ENCODE peak calls at places on chromosomes 3 and 15, in seven cellular contexts. D is IMR-90, E is H9, S is mesendoderm, U is H1, H is neuronal stem cell, R is trophoblast cell. Z is an unnamed sample.

GRCh38 chr15:39597751-39598185 is 16.9 kb downstream of the THBS1 start:
- DNase-seq in D (peak), E (no peak), S (no peak), U (no peak), H (no peak), R (no peak), Z (peak)

GRCh38 chr15:27412413-27412812 is 441.4 kb downstream of the GABRG3 start:
- DNase-seq in D (no peak), E (peak), S (no peak), U (no peak), H (no peak), R (no peak), Z (no peak)

GRCh38 chr3:32220006-32220405 is 18.5 kb upstream of the CMTM8 start:
- DNase-seq in D (no peak), E (no peak), S (no peak), U (no peak), H (no peak), R (peak), Z (no peak)

GRCh38 chr3:175150812-175151411 is 291.8 kb downstream of the NAALADL2 start:
- DNase-seq in D (peak), E (no peak), S (peak), U (no peak), H (no peak), R (peak), Z (no peak)

GRCh38 chr3:47113669-47114365 is 50.1 kb downstream of the SETD2 start:
- DNase-seq in D (peak), E (no peak), S (peak), U (no peak), H (no peak), R (no peak), Z (peak)

GRCh38 chr15:54681578-54681977 is 515.2 kb downstream of the RSL24D1 start:
- DNase-seq in D (no peak), E (no peak), S (no peak), U (no peak), H (no peak), R (no peak), Z (no peak)

GRCh38 chr15:62850791-62851291 is 191.7 kb upstream of the TPM1 start:
- DNase-seq in D (peak), E (no peak), S (peak), U (peak), H (peak), R (peak), Z (peak)

GRCh38 chr15:33737687-33738606 is 230.3 kb upstream of the CHRM5 start:
- DNase-seq in D (peak), E (peak), S (peak), U (peak), H (peak), R (peak), Z (peak)

GRCh38 chr15:41891226-41891625 is 2.6 kb downstream of the SPTBN5 start:
- DNase-seq in D (no peak), E (no peak), S (no peak), U (no peak), H (no peak), R (no peak), Z (no peak)

GRCh38 chr3:141326626-141327025 is 41.7 kb upstream of the ZBTB38 start:
- DNase-seq in D (no peak), E (no peak), S (no peak), U (no peak), H (no peak), R (no peak), Z (no peak)

GRCh38 chr3:50388021-50388719 is 28.8 kb upstream of the TMEM115 start:
- DNase-seq in D (no peak), E (peak), S (peak), U (no peak), H (no peak), R (no peak), Z (peak)

GRCh38 chr15:87567399-87567798 is 689.1 kb downstream of the NTRK3 start:
- DNase-seq in D (no peak), E (no peak), S (no peak), U (no peak), H (no peak), R (no peak), Z (no peak)

GRCh38 chr15:84398763-84399701 is 163.5 kb downstream of the GOLGA6L4 start:
- DNase-seq in D (no peak), E (peak), S (no peak), U (no peak), H (no peak), R (no peak), Z (no peak)

GRCh38 chr3:114775395-114775794 is 371.7 kb downstream of the ZBTB20 start:
- DNase-seq in D (peak), E (no peak), S (no peak), U (no peak), H (no peak), R (no peak), Z (peak)

GRCh38 chr3:71438904-71439303 is 144.6 kb downstream of the FOXP1 start:
- DNase-seq in D (no peak), E (no peak), S (no peak), U (no peak), H (no peak), R (no peak), Z (no peak)

GRCh38 chr3:71443332-71443731 is 140.2 kb downstream of the FOXP1 start:
- DNase-seq in D (no peak), E (no peak), S (no peak), U (no peak), H (no peak), R (no peak), Z (no peak)

GRCh38 chr3:71441925-71442620 is 141.5 kb downstream of the FOXP1 start:
- DNase-seq in D (no peak), E (no peak), S (no peak), U (no peak), H (no peak), R (no peak), Z (no peak)

GRCh38 chr3:71442648-71443047 is 140.9 kb downstream of the FOXP1 start:
- DNase-seq in D (no peak), E (no peak), S (no peak), U (no peak), H (no peak), R (no peak), Z (no peak)

GRCh38 chr3:71441217-71441924 is 142.2 kb downstream of the FOXP1 start:
- DNase-seq in D (no peak), E (no peak), S (no peak), U (no peak), H (no peak), R (no peak), Z (no peak)
- H3K27ac ChIP-seq in D (no peak), E (no peak), S (no peak), U (no peak), H (no peak), R (no peak), Z (no peak)

DNA sequence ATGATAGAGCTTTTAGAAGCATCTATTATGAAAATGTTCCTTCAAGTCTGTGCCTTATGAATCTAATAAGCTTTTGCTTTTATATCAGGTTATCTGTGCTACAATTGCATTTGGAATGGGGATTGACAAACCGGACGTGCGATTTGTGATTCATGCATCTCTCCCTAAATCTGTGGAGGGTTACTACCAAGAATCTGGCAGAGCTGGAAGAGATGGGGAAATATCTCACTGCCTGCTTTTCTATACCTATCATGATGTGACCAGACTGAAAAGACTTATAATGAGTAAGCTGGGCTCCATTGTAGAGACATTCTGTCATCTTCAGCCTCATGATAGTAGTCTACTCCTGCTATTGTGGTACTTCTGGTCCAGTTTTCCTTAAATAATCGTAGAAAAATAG is 73.4 kb downstream of the BLM start:
- DNase-seq in D (no peak), E (no peak), S (no peak), U (no peak), H (no peak), R (no peak), Z (no peak)
- H3K23ac ChIP-seq in D (no peak), E (no peak), S (no peak), U (no peak), H (no peak), R (no peak), Z (no peak)

DNA sequence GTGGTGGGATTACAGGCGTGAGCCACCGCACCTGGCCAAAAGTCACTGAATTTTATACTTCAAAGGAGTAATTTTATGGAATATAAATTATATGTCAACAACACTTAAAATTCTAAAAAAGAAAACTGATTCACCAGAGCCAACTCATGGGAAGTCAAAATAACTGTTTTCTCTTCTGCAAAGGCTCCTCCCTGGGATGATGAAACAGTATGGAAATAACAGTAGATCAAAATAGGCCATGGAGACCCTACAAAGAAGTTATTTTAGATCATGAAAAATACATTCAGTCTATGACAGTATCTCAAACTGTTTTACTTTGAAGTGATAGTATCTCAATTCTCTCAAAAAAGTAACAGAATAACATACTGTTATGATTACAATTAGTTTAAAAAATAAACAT is 102.7 kb downstream of the IGSF11 start:
- DNase-seq in D (no peak), E (no peak), S (no peak), U (no peak), H (no peak), R (no peak), Z (no peak)
- H3K27ac ChIP-seq in D (no peak), E (no peak), S (no peak), U (no peak), H (no peak), R (no peak), Z (no peak)

GRCh38 chr3:100113728-100114412 is 431 bp downstream of the FILIP1L start:
- DNase-seq in D (no peak), E (no peak), S (no peak), U (no peak), H (no peak), R (no peak), Z (no peak)
- H3K23ac ChIP-seq in D (no peak), E (no peak), S (no peak), U (no peak), H (no peak), R (no peak), Z (no peak)